ENCODE peak calls at places on chromosome 7, in four cellular contexts. One of them, this sample, is unnamed.

GRCh38 chr7:13829914-13830603 is 159.4 kb downstream of the ETV1 start:
- DNase-seq in ovary: no peak
- DNase-seq in psoas muscle: no peak
- DNase-seq in substantia nigra: no peak
- DNase-seq in this sample: no peak

GRCh38 chr7:20642171-20642570 is 26.7 kb downstream of the ABCB5 start:
- DNase-seq in ovary: no peak
- DNase-seq in psoas muscle: no peak
- DNase-seq in substantia nigra: no peak
- DNase-seq in this sample: no peak

GRCh38 chr7:18520450-18521235 is 25.1 kb downstream of the HDAC9 start:
- DNase-seq in ovary: no peak
- DNase-seq in psoas muscle: no peak
- DNase-seq in substantia nigra: no peak
- DNase-seq in this sample: no peak

GRCh38 chr7:4274286-4274685 is 407.8 kb upstream of the FOXK1 start:
- DNase-seq in ovary: no peak
- DNase-seq in psoas muscle: no peak
- DNase-seq in substantia nigra: no peak
- DNase-seq in this sample: no peak

GRCh38 chr7:152617056-152617455 is 58.9 kb downstream of the XRCC2 start:
- DNase-seq in ovary: no peak
- DNase-seq in psoas muscle: no peak
- DNase-seq in substantia nigra: no peak
- DNase-seq in this sample: no peak

GRCh38 chr7:2510909-2511768 is 8.4 kb upstream of the LFNG start:
- DNase-seq in ovary: no peak
- DNase-seq in psoas muscle: peak; percentile 51
- DNase-seq in substantia nigra: no peak
- DNase-seq in this sample: no peak

GRCh38 chr7:90231304-90231703 is 13.7 kb upstream of the CFAP69 start:
- DNase-seq in ovary: no peak
- DNase-seq in psoas muscle: no peak
- DNase-seq in substantia nigra: no peak
- DNase-seq in this sample: no peak

GRCh38 chr7:28292826-28293528 is 112.4 kb upstream of the JAZF1 start:
- DNase-seq in ovary: no peak
- DNase-seq in psoas muscle: no peak
- DNase-seq in substantia nigra: no peak
- DNase-seq in this sample: no peak

GRCh38 chr7:117803476-117803875 is 69.8 kb downstream of the CTTNBP2 start:
- DNase-seq in ovary: no peak
- DNase-seq in psoas muscle: no peak
- DNase-seq in substantia nigra: no peak
- DNase-seq in this sample: no peak

GRCh38 chr7:130148561-130148960 is 56.6 kb downstream of the TMEM209 start:
- DNase-seq in ovary: no peak
- DNase-seq in psoas muscle: no peak
- DNase-seq in substantia nigra: no peak
- DNase-seq in this sample: no peak

GRCh38 chr7:22576941-22577927 is 77.2 kb upstream of the STEAP1B start:
- DNase-seq in ovary: peak; percentile 23
- DNase-seq in psoas muscle: peak; percentile 28
- DNase-seq in substantia nigra: no peak
- DNase-seq in this sample: no peak

GRCh38 chr7:70355591-70356323 is 757.5 kb downstream of the AUTS2 start:
- DNase-seq in ovary: no peak
- DNase-seq in psoas muscle: no peak
- DNase-seq in substantia nigra: no peak
- DNase-seq in this sample: no peak

GRCh38 chr7:41652265-41652664 is 50.6 kb downstream of the INHBA start:
- DNase-seq in ovary: no peak
- DNase-seq in psoas muscle: no peak
- DNase-seq in substantia nigra: no peak
- DNase-seq in this sample: no peak

GRCh38 chr7:47266799-47267198 is 315.1 kb downstream of the TNS3 start:
- DNase-seq in ovary: no peak
- DNase-seq in psoas muscle: no peak
- DNase-seq in substantia nigra: no peak
- DNase-seq in this sample: no peak

GRCh38 chr7:10429516-10429915 is 544.2 kb upstream of the PHF14 start:
- DNase-seq in ovary: no peak
- DNase-seq in psoas muscle: no peak
- DNase-seq in substantia nigra: no peak
- DNase-seq in this sample: no peak

GRCh38 chr7:37552021-37552420 is 103.4 kb upstream of the ELMO1 start:
- DNase-seq in ovary: no peak
- DNase-seq in psoas muscle: no peak
- DNase-seq in substantia nigra: no peak
- DNase-seq in this sample: no peak

GRCh38 chr7:130941322-130942210 is 207.6 kb upstream of the KLF14 start:
- DNase-seq in ovary: peak; percentile 62
- DNase-seq in psoas muscle: peak; percentile 79
- DNase-seq in substantia nigra: no peak
- DNase-seq in this sample: no peak

GRCh38 chr7:119197872-119198527 is 973.5 kb downstream of the ANKRD7 start:
- DNase-seq in ovary: no peak
- DNase-seq in psoas muscle: no peak
- DNase-seq in substantia nigra: no peak
- DNase-seq in this sample: no peak

GRCh38 chr7:101586971-101587370 is 42.1 kb downstream of the MYL10 start:
- DNase-seq in ovary: no peak
- DNase-seq in psoas muscle: no peak
- DNase-seq in substantia nigra: no peak
- DNase-seq in this sample: no peak

GRCh38 chr7:27873006-27873295 is 133.0 kb downstream of the TAX1BP1 start:
- DNase-seq in ovary: no peak
- DNase-seq in psoas muscle: no peak
- DNase-seq in substantia nigra: no peak
- DNase-seq in this sample: no peak

This sample was measured in stimulated activated CD4-positive, alpha-beta T cell treated with anti-CD3 and anti-CD28 coated beads, TNF-alpha, amount 100 ng/mL, for 24 hours.